ENCODE peak calls at places on chromosomes 11 and 22, in seven cellular contexts. P is LNCaP clone FGC; W is CD8-positive, alpha-beta T cell; D is epithelial cell of esophagus; T is CD4-positive, alpha-beta T cell; N is AG09319; B is neural crest cell. O is an unnamed sample.

GRCh38 chr11:119571311-119571710 is 148.3 kb upstream of the THY1 start:
- DNase-seq in P (no peak), W (no peak), D (no peak), T (no peak), N (no peak), B (no peak), O (no peak)

GRCh38 chr11:68855205-68855978 is 13.7 kb upstream of the CPT1A start:
- DNase-seq in P (no peak), W (peak; percentile 41), D (no peak), T (no peak), N (no peak), B (no peak), O (peak; percentile 22)

GRCh38 chr11:10413268-10413667 is 41.8 kb upstream of the AMPD3 start:
- DNase-seq in P (no peak), W (peak; percentile 43), D (peak; percentile 50), T (peak; percentile 31), N (no peak), B (no peak), O (no peak)

GRCh38 chr22:27381552-27381951 is 420.0 kb downstream of the MN1 start:
- DNase-seq in P (no peak), W (no peak), D (no peak), T (no peak), N (no peak), B (no peak), O (no peak)

GRCh38 chr11:19811391-19811790 is 98.8 kb downstream of the NAV2 start:
- DNase-seq in P (no peak), W (no peak), D (no peak), T (no peak), N (no peak), B (no peak), O (no peak)

GRCh38 chr11:70191495-70192140 is 11.5 kb upstream of the FADD start:
- DNase-seq in P (no peak), W (peak; percentile 48), D (peak; percentile 72), T (peak; percentile 27), N (no peak), B (peak; percentile 84), O (peak; percentile 88)

GRCh38 chr11:85663781-85664560 is 958 bp downstream of the CREBZF start:
- DNase-seq in P (peak; percentile 32), W (peak; percentile 89), D (peak; percentile 66), T (peak; percentile 88), N (no peak), B (peak; percentile 66), O (peak; percentile 62)

GRCh38 chr11:66915866-66916265 is 42.3 kb downstream of the PC start:
- DNase-seq in P (no peak), W (no peak), D (no peak), T (no peak), N (no peak), B (no peak), O (no peak)

GRCh38 chr11:36300651-36301050 is 4.6 kb downstream of the PRR5L start:
- DNase-seq in P (peak; percentile 67), W (no peak), D (no peak), T (no peak), N (peak; percentile 16), B (no peak), O (no peak)

GRCh38 chr11:133833101-133833898 is 12.0 kb downstream of the SPATA19 start:
- DNase-seq in P (no peak), W (no peak), D (no peak), T (no peak), N (no peak), B (no peak), O (no peak)

GRCh38 chr11:122516686-122517085 is 138.8 kb upstream of the UBASH3B start:
- DNase-seq in P (no peak), W (no peak), D (no peak), T (no peak), N (peak; percentile 4), B (no peak), O (no peak)

GRCh38 chr11:9535189-9535781 is 38.2 kb upstream of the WEE1 start:
- DNase-seq in P (peak; percentile 50), W (peak; percentile 84), D (peak; percentile 95), T (peak; percentile 74), N (peak; percentile 31), B (peak; percentile 75), O (peak; percentile 25)

GRCh38 chr11:37450613-37451012 is 852.6 kb upstream of the RAG2 start:
- DNase-seq in P (no peak), W (no peak), D (peak; percentile 39), T (no peak), N (no peak), B (no peak), O (no peak)

GRCh38 chr11:123209591-123209990 is 14.5 kb upstream of the CLMP start:
- DNase-seq in P (no peak), W (no peak), D (no peak), T (no peak), N (no peak), B (no peak), O (no peak)

GRCh38 chr11:123195182-123196059 is at the start of gene CLMP:
- DNase-seq in P (no peak), W (no peak), D (no peak), T (no peak), N (peak; percentile 41), B (no peak), O (peak; percentile 22)

GRCh38 chr11:75383246-75383645 is 16.1 kb upstream of the RPS3 start:
- DNase-seq in P (no peak), W (peak; percentile 41), D (no peak), T (no peak), N (no peak), B (no peak), O (no peak)

GRCh38 chr11:76617553-76618265 is 52.8 kb downstream of the LRRC32 start:
- DNase-seq in P (no peak), W (no peak), D (no peak), T (no peak), N (no peak), B (no peak), O (no peak)

GRCh38 chr11:69919659-69920499 is 100.7 kb upstream of the FGF3 start:
- DNase-seq in P (no peak), W (peak; percentile 2), D (no peak), T (no peak), N (no peak), B (no peak), O (no peak)

GRCh38 chr11:105610796-105611361 is 1.0 kb downstream of the GRIA4 start:
- DNase-seq in P (no peak), W (no peak), D (no peak), T (no peak), N (no peak), B (no peak), O (no peak)

GRCh38 chr22:47630741-47631534 is 868.5 kb downstream of the TBC1D22A start:
- DNase-seq in P (no peak), W (no peak), D (no peak), T (no peak), N (no peak), B (no peak), O (no peak)

GRCh38 chr11:118078972-118079411 is 2.1 kb downstream of the TMPRSS4 start:
- DNase-seq in P (no peak), W (no peak), D (no peak), T (no peak), N (no peak), B (no peak), O (no peak)

GRCh38 chr11:1130276-1131032 is 27.3 kb upstream of the MUC5AC start:
- DNase-seq in P (no peak), W (no peak), D (no peak), T (no peak), N (no peak), B (no peak), O (peak; percentile 8)

GRCh38 chr11:69003866-69004311 is 9.2 kb downstream of the MRGPRF start:
- DNase-seq in P (no peak), W (no peak), D (no peak), T (no peak), N (no peak), B (no peak), O (no peak)

GRCh38 chr11:93741882-93742226 is 382 bp downstream of the C11orf54 start:
- DNase-seq in P (peak; percentile 70), W (no peak), D (peak; percentile 79), T (no peak), N (no peak), B (no peak), O (no peak)

GRCh38 chr11:93743316-93743715 is 1.8 kb downstream of the C11orf54 start:
- DNase-seq in P (no peak), W (no peak), D (no peak), T (no peak), N (no peak), B (no peak), O (no peak)

GRCh38 chr11:93740802-93741093 is 547 bp downstream of the TAF1D start:
- DNase-seq in P (peak; percentile 31), W (peak; percentile 60), D (peak; percentile 62), T (peak; percentile 41), N (no peak), B (peak; percentile 22), O (no peak)

GRCh38 chr11:93740031-93740801 is 1.1 kb downstream of the TAF1D start:
- DNase-seq in P (peak; percentile 22), W (peak; percentile 15), D (peak; percentile 59), T (no peak), N (no peak), B (no peak), O (no peak)

DNA sequence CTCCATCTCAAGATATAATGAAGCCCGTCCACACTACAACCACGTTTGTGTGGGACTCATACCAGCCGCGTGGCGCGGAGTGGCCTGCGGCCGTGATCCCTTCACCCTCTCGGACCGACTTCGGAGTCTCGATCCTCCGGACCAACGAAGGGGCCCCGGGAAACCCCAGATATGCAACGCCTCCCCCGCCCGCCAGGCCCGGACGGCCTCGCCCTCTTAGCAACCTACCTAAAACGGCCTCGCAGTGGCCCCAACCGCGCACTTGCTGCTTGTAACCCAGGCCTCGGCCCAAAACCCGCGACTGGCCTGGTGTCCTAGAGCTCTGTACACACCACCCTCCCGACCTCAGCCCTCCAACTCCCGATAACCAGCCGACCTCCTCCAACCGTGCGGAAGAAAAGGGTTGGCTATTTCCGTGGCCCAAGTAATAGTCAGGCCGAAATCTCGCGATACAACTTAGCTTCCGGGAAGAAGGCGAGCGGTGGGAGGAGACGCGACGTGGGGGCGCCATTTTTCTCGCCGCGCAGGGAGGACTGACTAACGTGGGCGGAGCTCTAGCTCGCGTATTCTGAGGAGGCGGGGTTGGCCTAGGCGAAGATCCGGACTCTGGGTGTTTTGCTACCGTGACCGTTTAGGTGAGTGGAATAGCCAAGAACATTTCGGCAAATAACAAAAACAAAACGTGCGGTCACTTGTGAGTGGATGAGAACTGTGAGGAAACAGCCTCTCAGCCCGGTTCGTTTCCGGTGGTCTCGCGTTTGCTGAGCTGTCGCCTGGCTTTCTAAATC is at the start of the genes C11orf54 and TAF1D:
- DNase-seq in P (peak; percentile 95), W (peak; percentile 96), D (peak; percentile 98), T (peak; percentile 96), N (peak; percentile 95), B (peak; percentile 93), O (peak; percentile 91)
- TF ChIP-seq CTCF in P (peak; percentile 15), W (no peak), D (no peak), T (no peak), N (no peak), B (no peak), O (no peak)

GRCh38 chr11:13836666-13837065 is 125.9 kb upstream of the SPON1 start:
- DNase-seq in P (no peak), W (no peak), D (no peak), T (no peak), N (no peak), B (no peak), O (no peak)
- TF ChIP-seq CTCF in P (no peak), W (no peak), D (no peak), T (no peak), N (no peak), B (no peak), O (no peak)

GRCh38 chr11:33039274-33040126 is at the start of gene TCP11L1:
- DNase-seq in P (peak; percentile 69), W (peak; percentile 81), D (peak; percentile 81), T (peak; percentile 66), N (peak; percentile 85), B (peak; percentile 85), O (peak; percentile 76)
- TF ChIP-seq CTCF in P (no peak), W (no peak), D (no peak), T (no peak), N (no peak), B (no peak), O (no peak)

GRCh38 chr11:3911908-3912505 is 56.5 kb downstream of the STIM1 start:
- DNase-seq in P (no peak), W (no peak), D (no peak), T (no peak), N (no peak), B (no peak), O (no peak)
- TF ChIP-seq CTCF in P (no peak), W (no peak), D (no peak), T (no peak), N (no peak), B (no peak), O (no peak)

O was measured in progenitor cell of endocrine pancreas.